ENCODE peak calls at places on chromosomes 5 and 9, in ten cellular contexts. U is fibroblast of lung, S is PC-3, W is left ventricle myocardium inferior, Z is DND-41, C is dorsolateral prefrontal cortex, R is suprapubic skin, G is tibial nerve, J is left lung, T is H9. I is an unnamed sample.

GRCh38 chr9:129143461-129143927 is 32.3 kb downstream of the PTPA start:
- DNase-seq in U (peak; percentile 91), S (no peak), W (peak; percentile 82), Z (no peak), C (no peak), R (no peak), G (no peak), J (peak; percentile 63), T (peak; percentile 89), I (no peak)

GRCh38 chr9:107286057-107286456 is 3.0 kb downstream of the RAD23B start:
- DNase-seq in U (peak; percentile 61), S (peak; percentile 52), W (no peak), Z (no peak), C (no peak), R (no peak), G (no peak), J (no peak), T (no peak), I (no peak)

GRCh38 chr9:35733109-35733541 is 659 bp downstream of the CREB3 start:
- DNase-seq in U (peak; percentile 75), S (peak; percentile 68), W (no peak), Z (no peak), C (no peak), R (no peak), G (no peak), J (no peak), T (peak; percentile 78), I (no peak)

GRCh38 chr5:40308867-40309266 is 370.8 kb upstream of the PTGER4 start:
- DNase-seq in U (no peak), S (no peak), W (no peak), Z (no peak), C (no peak), R (no peak), G (no peak), J (no peak), T (peak; percentile 31), I (no peak)

GRCh38 chr9:88173378-88173999 is 35.2 kb upstream of the SPATA31C2 start:
- DNase-seq in U (peak; percentile 72), S (peak; percentile 79), W (peak; percentile 46), Z (peak; percentile 62), C (no peak), R (no peak), G (no peak), J (peak; percentile 42), T (peak; percentile 69), I (peak; percentile 49)

GRCh38 chr9:125586173-125586512 is 120.9 kb downstream of the MAPKAP1 start:
- DNase-seq in U (no peak), S (no peak), W (no peak), Z (no peak), C (no peak), R (no peak), G (no peak), J (no peak), T (no peak), I (no peak)

GRCh38 chr5:118302786-118303185 is 685.6 kb downstream of the DTWD2 start:
- DNase-seq in U (no peak), S (no peak), W (no peak), Z (no peak), C (no peak), R (no peak), G (no peak), J (no peak), T (no peak), I (no peak)

GRCh38 chr9:20683351-20684034 is 566 bp upstream of the FOCAD start:
- DNase-seq in U (peak; percentile 73), S (peak; percentile 17), W (peak; percentile 54), Z (peak; percentile 16), C (no peak), R (peak; percentile 88), G (peak; percentile 50), J (peak; percentile 41), T (no peak), I (no peak)

GRCh38 chr9:91784673-91785402 is 165.2 kb downstream of the ROR2 start:
- DNase-seq in U (no peak), S (no peak), W (no peak), Z (no peak), C (no peak), R (no peak), G (no peak), J (peak; percentile 10), T (no peak), I (no peak)

GRCh38 chr5:34626036-34626435 is 30.1 kb upstream of the RAI14 start:
- DNase-seq in U (peak; percentile 87), S (peak; percentile 48), W (no peak), Z (no peak), C (no peak), R (no peak), G (no peak), J (no peak), T (no peak), I (no peak)

GRCh38 chr9:109779711-109780452 is at the start of gene PALM2AKAP2:
- DNase-seq in U (peak; percentile 73), S (peak; percentile 58), W (peak; percentile 78), Z (no peak), C (peak; percentile 81), R (peak; percentile 64), G (no peak), J (peak; percentile 39), T (peak; percentile 68), I (no peak)

GRCh38 chr9:133384736-133385321 is 8.7 kb downstream of the STKLD1 start:
- DNase-seq in U (no peak), S (no peak), W (no peak), Z (no peak), C (no peak), R (no peak), G (no peak), J (no peak), T (no peak), I (no peak)
- H3K27ac ChIP-seq in U (no peak overlapping the region), S (no peak overlapping the region), W (no peak overlapping the region), Z (no peak overlapping the region), C (peak overlapping the region; percentile 56), R (no peak overlapping the region), G (no peak overlapping the region), J (no peak overlapping the region), T (no peak overlapping the region), I (no peak overlapping the region)

GRCh38 chr5:54703568-54704255 is 186.2 kb downstream of the SNX18 start:
- DNase-seq in U (peak; percentile 24), S (no peak), W (no peak), Z (no peak), C (no peak), R (no peak), G (no peak), J (no peak), T (no peak), I (no peak)

GRCh38 chr5:54703091-54703490 is 185.5 kb downstream of the SNX18 start:
- DNase-seq in U (peak; percentile 94), S (peak; percentile 81), W (peak; percentile 38), Z (no peak), C (no peak), R (peak; percentile 71), G (no peak), J (no peak), T (no peak), I (no peak)

GRCh38 chr5:54704341-54704740 is 186.8 kb downstream of the SNX18 start:
- DNase-seq in U (no peak), S (no peak), W (no peak), Z (no peak), C (no peak), R (no peak), G (no peak), J (no peak), T (no peak), I (no peak)

GRCh38 chr5:54705994-54706616 is 188.5 kb downstream of the SNX18 start:
- DNase-seq in U (no peak), S (no peak), W (no peak), Z (no peak), C (no peak), R (no peak), G (no peak), J (no peak), T (no peak), I (no peak)

GRCh38 chr5:54704825-54705224 is 187.3 kb downstream of the SNX18 start:
- DNase-seq in U (no peak), S (no peak), W (no peak), Z (no peak), C (no peak), R (no peak), G (no peak), J (no peak), T (no peak), I (no peak)
- H3K27ac ChIP-seq in U (no peak overlapping the region), S (no peak overlapping the region), W (peak overlapping the region; percentile 60), Z (no peak overlapping the region), C (no peak overlapping the region), R (no peak overlapping the region), G (no peak overlapping the region), J (no peak overlapping the region), T (no peak overlapping the region), I (no peak overlapping the region)

GRCh38 chr9:133526721-133527321 is 2.1 kb upstream of the MYMK start:
- DNase-seq in U (no peak), S (no peak), W (no peak), Z (peak; percentile 26), C (peak; percentile 85), R (no peak), G (no peak), J (no peak), T (peak; percentile 74), I (no peak)
- H3K27ac ChIP-seq in U (no peak overlapping the region), S (no peak overlapping the region), W (peak overlapping the region; percentile 65), Z (no peak overlapping the region), C (peak overlapping the region; percentile 92), R (no peak overlapping the region), G (peak overlapping the region; percentile 55), J (no peak overlapping the region), T (no peak overlapping the region), I (no peak overlapping the region)

GRCh38 chr5:1088726-1089125 is 23.1 kb downstream of the SLC12A7 start:
- DNase-seq in U (no peak), S (no peak), W (no peak), Z (no peak), C (no peak), R (no peak), G (no peak), J (no peak), T (no peak), I (no peak)

GRCh38 chr5:1091632-1092031 is 20.2 kb downstream of the SLC12A7 start:
- DNase-seq in U (no peak), S (no peak), W (no peak), Z (no peak), C (no peak), R (no peak), G (no peak), J (no peak), T (no peak), I (no peak)

GRCh38 chr5:1088031-1088430 is 23.8 kb downstream of the SLC12A7 start:
- DNase-seq in U (no peak), S (no peak), W (no peak), Z (no peak), C (no peak), R (no peak), G (no peak), J (no peak), T (no peak), I (no peak)

GRCh38 chr5:1090538-1090937 is 21.3 kb downstream of the SLC12A7 start:
- DNase-seq in U (no peak), S (peak; percentile 31), W (peak; percentile 69), Z (no peak), C (no peak), R (no peak), G (no peak), J (no peak), T (no peak), I (no peak)

DNA sequence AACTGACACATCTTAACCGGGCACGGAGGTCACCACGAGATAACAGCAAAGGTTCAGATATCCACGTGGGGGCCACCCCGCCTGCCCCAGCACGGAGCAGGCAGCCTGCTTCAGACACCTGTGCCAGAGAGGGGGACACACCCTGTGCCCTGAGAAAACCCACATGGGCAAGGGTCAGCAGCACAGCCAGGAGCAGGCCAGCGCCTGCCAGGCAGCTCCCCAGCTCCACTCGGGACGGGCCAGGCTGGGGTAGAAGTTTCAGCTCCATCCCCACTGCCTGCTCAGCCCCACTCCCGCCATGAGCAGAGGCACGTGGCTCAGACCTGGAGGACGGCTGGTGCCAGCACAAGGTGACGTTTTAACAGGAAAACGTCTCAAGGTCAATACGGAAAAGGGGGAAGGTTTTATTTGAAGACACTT is 22.2 kb downstream of the SLC12A7 start:
- DNase-seq in U (no peak), S (no peak), W (no peak), Z (no peak), C (no peak), R (no peak), G (no peak), J (no peak), T (no peak), I (no peak)
- H3K27ac ChIP-seq in U (no peak overlapping the region), S (no peak overlapping the region), W (peak overlapping the region; percentile 83), Z (no peak overlapping the region), C (no peak overlapping the region), R (no peak overlapping the region), G (no peak overlapping the region), J (no peak overlapping the region), T (no peak overlapping the region), I (no peak overlapping the region)

I was measured in HL-60.